ENCODE peak calls at places on chromosomes 5 and 9, in four cellular contexts. S, H, W and A are unnamed samples.

GRCh38 chr9:82436480-82436879 is 447.9 kb downstream of the SPATA31D1 start:
- DNase-seq in S (no peak), W (no peak), H (no peak), A (no peak)

GRCh38 chr9:83384214-83384613 is 154.0 kb downstream of the FRMD3 start:
- DNase-seq in W (no peak), S (no peak), H (no peak), A (peak; percentile 86)

GRCh38 chr9:90007516-90008430 is 403.0 kb downstream of the GADD45G start:
- DNase-seq in W (no peak), S (no peak), H (peak; percentile 81), A (no peak)

GRCh38 chr5:153753645-153754432 is 263.4 kb downstream of the GRIA1 start:
- DNase-seq in H (no peak), S (no peak), W (no peak), A (no peak)

GRCh38 chr9:87502446-87503232 is 5.0 kb downstream of the DAPK1 start:
- DNase-seq in H (no peak), W (no peak), S (no peak), A (no peak)

GRCh38 chr9:133030317-133031129 is at the start of gene GTF3C5:
- DNase-seq in S (peak; percentile 99), W (peak; percentile 82), H (peak; percentile 98), A (peak; percentile 100)

GRCh38 chr5:112023766-112024165 is 266.8 kb upstream of the NREP start:
- DNase-seq in W (no peak), H (no peak), S (no peak), A (no peak)

GRCh38 chr5:2475902-2476301 is 275.6 kb downstream of the IRX2 start:
- DNase-seq in S (no peak), H (no peak), W (no peak), A (no peak)

GRCh38 chr5:16849821-16850220 is 86.3 kb downstream of the MYO10 start:
- DNase-seq in S (no peak), H (no peak), W (no peak), A (no peak)

GRCh38 chr9:106797299-106797698 is 65.7 kb upstream of the ZNF462 start:
- DNase-seq in H (no peak), S (no peak), W (no peak), A (no peak)